ENCODE peak calls at places on chromosome 5, in seven cellular contexts. X is neuronal stem cell, J is H9, I is mesenchymal stem cell, H is mesendoderm, P is IMR-90, A is H1. C is an unnamed sample.

GRCh38 chr5:164672931-164673694 is 1167.7 kb downstream of the MAT2B start:
- DNase-seq in X (no peak), J (no peak), I (peak), H (no peak), P (peak), A (no peak), C (peak)

GRCh38 chr5:111072949-111073682 is 1.6 kb downstream of the TSLP start:
- DNase-seq in X (peak), J (peak), I (peak), H (peak), P (peak), A (no peak), C (peak)

GRCh38 chr5:147690595-147690994 is 91.9 kb downstream of the JAKMIP2 start:
- DNase-seq in X (no peak), J (peak), I (no peak), H (peak), P (peak), A (no peak), C (peak)

GRCh38 chr5:153827407-153827806 is 211.3 kb downstream of the FAM114A2 start:
- DNase-seq in X (no peak), J (peak), I (no peak), H (peak), P (no peak), A (no peak), C (no peak)

GRCh38 chr5:9034671-9035070 is 511.2 kb downstream of the SEMA5A start:
- DNase-seq in X (no peak), J (no peak), I (peak), H (no peak), P (peak), A (no peak), C (no peak)

GRCh38 chr5:176151286-176151685 is 86.9 kb upstream of the SIMC1 start:
- DNase-seq in X (no peak), J (no peak), I (peak), H (no peak), P (peak), A (no peak), C (no peak)

GRCh38 chr5:136776022-136776927 is 410.9 kb upstream of the TRPC7 start:
- DNase-seq in X (no peak), J (no peak), I (peak), H (no peak), P (peak), A (no peak), C (peak)

GRCh38 chr5:81694726-81695125 is 56.2 kb downstream of the SSBP2 start:
- DNase-seq in X (no peak), J (no peak), I (no peak), H (no peak), P (no peak), A (no peak), C (no peak)

GRCh38 chr5:38618154-38618553 is 61.7 kb upstream of the LIFR start:
- DNase-seq in X (no peak), J (no peak), I (no peak), H (no peak), P (no peak), A (no peak), C (no peak)

GRCh38 chr5:141733198-141733597 is 51.2 kb upstream of the ARAP3 start:
- DNase-seq in X (no peak), J (no peak), I (no peak), H (no peak), P (no peak), A (no peak), C (no peak)

GRCh38 chr5:5359623-5360022 is 62.9 kb upstream of the ICE1 start:
- DNase-seq in X (no peak), J (no peak), I (no peak), H (no peak), P (no peak), A (no peak), C (no peak)

GRCh38 chr5:133253076-133253475 is 201.3 kb downstream of the HSPA4 start:
- DNase-seq in X (no peak), J (no peak), I (no peak), H (no peak), P (no peak), A (no peak), C (no peak)

DNA sequence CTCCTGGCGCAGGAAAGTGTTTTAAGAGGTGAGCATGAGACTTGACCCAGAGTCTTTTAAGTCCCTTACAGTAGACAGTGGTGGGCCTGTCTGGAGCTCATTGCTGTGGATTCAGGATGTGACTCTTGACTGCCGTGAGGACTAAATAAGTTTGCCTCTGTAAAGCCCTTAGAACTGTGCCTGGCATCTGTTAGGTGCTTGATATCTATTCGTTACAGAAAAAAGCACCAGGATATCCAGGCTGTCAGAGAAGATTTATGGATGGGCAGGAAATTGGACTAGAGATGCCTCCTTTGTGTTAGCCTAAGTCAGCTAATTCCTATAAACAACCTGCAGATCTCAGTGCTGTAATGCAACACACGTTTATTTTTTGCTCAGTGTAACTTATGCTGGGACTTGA is 12.6 kb downstream of the ERGIC1 start:
- DNase-seq in X (no peak), J (no peak), I (peak), H (no peak), P (no peak), A (no peak), C (no peak)
- H4K8ac ChIP-seq in X (no peak), J (no peak), I (no peak), H (no peak), P (no peak), A (no peak), C (no peak)

GRCh38 chr5:79973511-79973910 is 17.6 kb downstream of the MTX3 start:
- DNase-seq in X (peak), J (no peak), I (no peak), H (peak), P (no peak), A (no peak), C (no peak)

GRCh38 chr5:79974896-79975295 is 16.2 kb downstream of the MTX3 start:
- DNase-seq in X (no peak), J (no peak), I (peak), H (peak), P (peak), A (no peak), C (peak)

GRCh38 chr5:79971156-79971555 is 19.9 kb downstream of the MTX3 start:
- DNase-seq in X (no peak), J (no peak), I (no peak), H (no peak), P (peak), A (no peak), C (no peak)

GRCh38 chr5:79976759-79977515 is 14.1 kb downstream of the MTX3 start:
- DNase-seq in X (no peak), J (no peak), I (peak), H (no peak), P (peak), A (no peak), C (no peak)

DNA sequence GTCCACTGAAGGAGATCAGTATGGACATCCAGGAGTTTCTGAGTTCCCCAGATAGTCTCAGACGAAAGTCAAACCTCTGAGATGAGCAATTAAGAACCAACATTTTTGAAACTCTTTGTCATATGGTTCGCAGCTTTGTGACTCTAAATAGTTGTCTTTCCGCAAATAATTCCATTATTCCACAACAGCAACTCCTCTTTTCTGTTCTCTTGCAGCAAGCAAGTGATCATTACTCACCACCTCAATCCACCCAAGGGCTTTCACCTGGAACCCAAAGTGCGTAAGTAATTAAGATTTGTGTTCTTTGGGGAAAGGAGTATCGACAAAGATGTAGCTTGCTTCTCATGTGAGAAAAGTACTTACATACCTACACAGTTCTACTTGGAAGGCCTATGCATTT is 15.6 kb downstream of the MTX3 start:
- DNase-seq in X (no peak), J (no peak), I (no peak), H (no peak), P (no peak), A (no peak), C (no peak)
- H3K27ac ChIP-seq in X (no peak), J (no peak), I (no peak), H (no peak), P (peak), A (no peak), C (peak)

GRCh38 chr5:31860726-31861432 is 221.9 kb downstream of the PDZD2 start:
- DNase-seq in X (no peak), J (no peak), I (no peak), H (no peak), P (no peak), A (no peak), C (no peak)

GRCh38 chr5:31855527-31855862 is 216.6 kb downstream of the PDZD2 start:
- DNase-seq in X (no peak), J (no peak), I (peak), H (no peak), P (no peak), A (no peak), C (peak)

GRCh38 chr5:31854625-31855526 is 215.9 kb downstream of the PDZD2 start:
- DNase-seq in X (peak), J (peak), I (peak), H (peak), P (no peak), A (peak), C (peak)

GRCh38 chr5:31861601-31862000 is 222.7 kb downstream of the PDZD2 start:
- DNase-seq in X (no peak), J (no peak), I (no peak), H (no peak), P (no peak), A (no peak), C (no peak)

GRCh38 chr5:31859096-31859495 is 220.2 kb downstream of the PDZD2 start:
- DNase-seq in X (no peak), J (no peak), I (no peak), H (no peak), P (no peak), A (no peak), C (no peak)
- H2BK5ac ChIP-seq in X (no peak), J (no peak), I (no peak), H (no peak), P (no peak), A (no peak), C (no peak)

GRCh38 chr5:100823812-100824211 is 79.3 kb downstream of the ST8SIA4 start:
- DNase-seq in X (no peak), J (no peak), I (no peak), H (no peak), P (no peak), A (no peak), C (no peak)
- H4K8ac ChIP-seq in X (no peak), J (no peak), I (no peak), H (no peak), P (no peak), A (no peak), C (no peak)

GRCh38 chr5:173271371-173271770 is 36.4 kb upstream of the NKX2-5 start:
- DNase-seq in X (no peak), J (no peak), I (no peak), H (no peak), P (no peak), A (no peak), C (no peak)

GRCh38 chr5:173268750-173269580 is 34.0 kb upstream of the NKX2-5 start:
- DNase-seq in X (no peak), J (no peak), I (no peak), H (no peak), P (no peak), A (no peak), C (no peak)

GRCh38 chr5:173263566-173263965 is 28.6 kb upstream of the NKX2-5 start:
- DNase-seq in X (no peak), J (no peak), I (no peak), H (no peak), P (no peak), A (no peak), C (no peak)

GRCh38 chr5:173265433-173265832 is 30.4 kb upstream of the NKX2-5 start:
- DNase-seq in X (no peak), J (no peak), I (no peak), H (no peak), P (no peak), A (no peak), C (no peak)
- H3K27ac ChIP-seq in X (no peak), J (no peak), I (no peak), H (no peak), P (no peak), A (no peak), C (no peak)

DNA sequence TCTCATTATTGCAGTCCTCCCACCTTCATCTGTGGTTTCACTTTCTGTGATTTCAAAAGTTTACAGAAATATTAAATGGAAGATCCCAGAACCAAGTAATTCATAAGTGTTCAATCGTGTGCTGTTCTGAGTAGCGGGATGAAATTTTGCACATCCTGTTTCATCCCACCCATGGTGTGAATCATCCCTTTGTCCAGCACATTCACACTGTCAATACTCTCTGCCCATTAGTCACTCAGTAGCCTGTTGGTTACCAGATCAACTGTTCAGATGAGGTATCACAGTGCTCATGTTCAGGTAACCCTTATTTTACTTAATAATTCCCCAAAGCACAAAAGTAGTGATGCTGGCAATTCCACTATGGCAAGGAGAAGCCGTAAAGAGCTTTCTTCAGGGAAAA is 26.8 kb downstream of the FAM81B start:
- DNase-seq in X (no peak), J (no peak), I (no peak), H (no peak), P (peak), A (no peak), C (no peak)
- H2BK5ac ChIP-seq in X (no peak), J (no peak), I (no peak), H (no peak), P (no peak), A (no peak), C (no peak)

DNA sequence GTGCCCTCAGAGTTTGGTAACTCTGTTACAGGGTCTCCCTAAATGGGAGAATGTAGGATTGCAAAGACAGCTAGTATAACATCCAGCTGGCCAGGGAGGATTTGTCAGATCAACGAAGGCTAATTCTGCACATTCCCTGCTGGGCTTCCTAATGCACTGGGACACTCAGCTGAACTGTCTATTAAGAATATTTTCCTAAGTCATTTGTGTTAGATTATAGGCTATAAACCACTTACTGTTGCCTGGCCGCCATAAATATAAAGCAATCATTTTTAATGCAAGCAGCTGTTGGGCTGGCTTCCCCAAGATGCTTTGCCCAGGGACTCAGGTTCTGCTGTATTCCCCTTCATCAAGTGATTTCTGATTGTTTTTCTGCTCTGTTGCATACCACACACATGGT is 35.3 kb upstream of the SLIT3 start:
- DNase-seq in X (no peak), J (no peak), I (no peak), H (no peak), P (no peak), A (no peak), C (no peak)
- H4K8ac ChIP-seq in X (no peak), J (no peak), I (no peak), H (no peak), P (no peak), A (no peak), C (no peak)

DNA sequence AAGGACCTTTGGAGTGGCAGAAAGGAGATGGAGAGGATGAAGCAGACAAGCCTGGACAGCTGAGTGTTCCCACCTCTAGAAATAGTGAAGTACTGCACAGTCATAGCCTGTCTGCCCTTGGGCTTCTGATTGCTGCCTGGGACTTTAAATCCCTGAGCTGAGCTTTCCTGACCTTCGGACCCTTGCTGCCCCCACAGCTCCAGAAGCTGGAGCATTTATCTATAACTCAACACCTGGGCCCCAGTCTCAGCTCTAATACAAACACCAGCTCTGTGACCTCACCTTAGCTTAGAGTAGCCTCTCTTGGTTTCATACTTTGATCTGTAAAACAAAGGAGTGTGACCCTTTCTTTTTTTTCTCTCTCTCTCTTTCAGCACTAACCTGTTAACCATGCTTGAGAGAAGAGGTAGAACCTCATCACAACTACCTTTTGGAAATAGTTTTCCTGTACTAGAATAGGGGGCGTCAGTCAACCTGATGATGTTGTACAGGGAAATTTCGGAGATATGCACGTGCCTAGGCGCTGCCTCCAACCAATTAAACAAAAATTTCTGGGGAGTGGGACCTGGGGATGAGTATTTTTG is 25.4 kb upstream of the ELL2 start:
- DNase-seq in X (no peak), J (no peak), I (no peak), H (no peak), P (no peak), A (no peak), C (no peak)
- H3K27ac ChIP-seq in X (no peak), J (no peak), I (no peak), H (no peak), P (no peak), A (no peak), C (peak)

GRCh38 chr5:83204651-83205050 is 127.3 kb downstream of the XRCC4 start:
- DNase-seq in X (no peak), J (no peak), I (no peak), H (no peak), P (no peak), A (no peak), C (no peak)
- H2BK5ac ChIP-seq in X (no peak), J (no peak), I (no peak), H (no peak), P (no peak), A (no peak), C (no peak)

C was measured in trophoblast cell.